ENCODE peak calls at places on chromosomes 3 and 15, in seven cellular contexts. C is AG04450, A is HS-27A, Z is GM03348, L is GM13976, H is cardiac fibroblast, M is choroid plexus epithelial cell. P is an unnamed sample.

GRCh38 chr3:72492240-72492639 is 356.0 kb downstream of the SHQ1 start:
- DNase-seq in C (peak), A (peak), M (peak), L (no peak), Z (peak), H (peak), P (no peak)

GRCh38 chr15:76823903-76824302 is 81.2 kb downstream of the SCAPER start:
- DNase-seq in M (no peak), H (no peak), C (no peak), Z (no peak), L (no peak), A (no peak), P (no peak)

GRCh38 chr3:42865256-42865655 is 10.4 kb downstream of the CYP8B1 start:
- DNase-seq in A (no peak), M (no peak), L (no peak), C (no peak), Z (no peak), H (no peak), P (no peak)

GRCh38 chr3:150721285-150722130 is 17.8 kb upstream of the ERICH6 start:
- DNase-seq in M (peak), A (no peak), Z (peak), C (peak), L (peak), H (peak), P (peak)

GRCh38 chr3:10968390-10968789 is 24.2 kb upstream of the SLC6A1 start:
- DNase-seq in C (no peak), A (no peak), Z (no peak), L (no peak), H (no peak), M (peak), P (no peak)

GRCh38 chr15:73081321-73081958 is 29.2 kb downstream of the NEO1 start:
- DNase-seq in Z (peak), L (no peak), M (peak), C (peak), H (peak), A (peak), P (peak)

GRCh38 chr3:2452249-2452648 is 353.6 kb downstream of the CNTN4 start:
- DNase-seq in M (no peak), L (no peak), C (no peak), A (no peak), Z (no peak), H (no peak), P (no peak)

GRCh38 chr3:185739264-185739701 is 85.6 kb downstream of the IGF2BP2 start:
- DNase-seq in M (no peak), Z (no peak), H (no peak), L (no peak), A (no peak), C (no peak), P (no peak)

GRCh38 chr15:101003706-101004105 is 84.5 kb downstream of the LRRK1 start:
- DNase-seq in C (no peak), M (no peak), L (no peak), Z (no peak), A (no peak), H (no peak), P (no peak)

GRCh38 chr3:48214225-48214624 is 9.1 kb upstream of the CAMP start:
- DNase-seq in H (no peak), A (no peak), L (no peak), Z (no peak), C (no peak), M (no peak), P (no peak)

GRCh38 chr3:101886626-101887025 is 37.3 kb downstream of the NFKBIZ start:
- DNase-seq in M (no peak), H (no peak), A (no peak), L (no peak), Z (no peak), C (no peak), P (no peak)

GRCh38 chr15:73650387-73651126 is 17.4 kb upstream of the NPTN start:
- DNase-seq in L (peak), H (peak), Z (peak), C (no peak), M (peak), A (no peak), P (peak)

GRCh38 chr3:184227481-184227935 is 1.9 kb upstream of the VWA5B2 start:
- DNase-seq in H (peak), C (no peak), M (peak), L (peak), A (no peak), Z (peak), P (peak)

GRCh38 chr3:27456554-27456953 is 27.6 kb downstream of the SLC4A7 start:
- DNase-seq in C (no peak), H (no peak), A (no peak), L (no peak), Z (no peak), M (peak), P (no peak)

GRCh38 chr3:152574461-152575079 is 260.4 kb upstream of the P2RY1 start:
- DNase-seq in Z (peak), C (no peak), L (peak), H (peak), A (no peak), M (peak), P (peak)

GRCh38 chr15:47794266-47794914 is 77.1 kb downstream of the SEMA6D start:
- DNase-seq in H (no peak), M (no peak), L (no peak), C (no peak), A (no peak), Z (no peak), P (no peak)

P was measured in GM12865.